ENCODE peak calls at places on chromosomes 13 and 19, in four cellular contexts. P is tibial nerve, B is pancreas, V is A549. H is an unnamed sample.

GRCh38 chr13:28001837-28002473 is 13.5 kb upstream of the URAD start:
- DNase-seq in P (no peak), B (peak; percentile 59), V (no peak), H (no peak)

GRCh38 chr13:96946709-96947311 is 47.5 kb downstream of the OXGR1 start:
- DNase-seq in P (no peak), B (no peak), V (no peak), H (no peak)

GRCh38 chr19:30345686-30346085 is 26.5 kb upstream of the ZNF536 start:
- DNase-seq in P (no peak), B (no peak), V (no peak), H (no peak)

GRCh38 chr13:40408602-40409001 is 257.8 kb downstream of the FOXO1 start:
- DNase-seq in P (no peak), B (no peak), V (no peak), H (no peak)

GRCh38 chr19:42401365-42402303 is 11.5 kb upstream of the CNFN start:
- DNase-seq in P (peak; percentile 92), B (peak; percentile 90), V (peak; percentile 89), H (no peak)

GRCh38 chr19:58022283-58022660 is 11.6 kb upstream of the ZSCAN1 start:
- DNase-seq in P (no peak), B (no peak), V (no peak), H (no peak)

GRCh38 chr13:60431108-60431700 is 34.2 kb downstream of the TDRD3 start:
- DNase-seq in P (peak; percentile 22), B (no peak), V (peak; percentile 60), H (no peak)

GRCh38 chr13:109610517-109610916 is 175.9 kb downstream of the IRS2 start:
- DNase-seq in P (peak; percentile 8), B (peak; percentile 41), V (peak; percentile 31), H (no peak)

GRCh38 chr19:27966390-27966816 is 1246.5 kb downstream of the UQCRFS1 start:
- DNase-seq in P (no peak), B (no peak), V (peak; percentile 31), H (no peak)

GRCh38 chr13:25881946-25882574 is 169.8 kb downstream of the SHISA2 start:
- DNase-seq in P (no peak), B (no peak), V (no peak), H (no peak)

GRCh38 chr19:39544201-39544903 is 4.4 kb upstream of the EID2 start:
- DNase-seq in P (no peak), B (no peak), V (no peak), H (no peak)

GRCh38 chr13:52411629-52412028 is 5.7 kb upstream of the THSD1 start:
- DNase-seq in P (no peak), B (no peak), V (peak; percentile 79), H (peak; percentile 98)

GRCh38 chr13:40233731-40234195 is 432.7 kb downstream of the FOXO1 start:
- DNase-seq in P (no peak), B (no peak), V (no peak), H (peak; percentile 68)

DNA sequence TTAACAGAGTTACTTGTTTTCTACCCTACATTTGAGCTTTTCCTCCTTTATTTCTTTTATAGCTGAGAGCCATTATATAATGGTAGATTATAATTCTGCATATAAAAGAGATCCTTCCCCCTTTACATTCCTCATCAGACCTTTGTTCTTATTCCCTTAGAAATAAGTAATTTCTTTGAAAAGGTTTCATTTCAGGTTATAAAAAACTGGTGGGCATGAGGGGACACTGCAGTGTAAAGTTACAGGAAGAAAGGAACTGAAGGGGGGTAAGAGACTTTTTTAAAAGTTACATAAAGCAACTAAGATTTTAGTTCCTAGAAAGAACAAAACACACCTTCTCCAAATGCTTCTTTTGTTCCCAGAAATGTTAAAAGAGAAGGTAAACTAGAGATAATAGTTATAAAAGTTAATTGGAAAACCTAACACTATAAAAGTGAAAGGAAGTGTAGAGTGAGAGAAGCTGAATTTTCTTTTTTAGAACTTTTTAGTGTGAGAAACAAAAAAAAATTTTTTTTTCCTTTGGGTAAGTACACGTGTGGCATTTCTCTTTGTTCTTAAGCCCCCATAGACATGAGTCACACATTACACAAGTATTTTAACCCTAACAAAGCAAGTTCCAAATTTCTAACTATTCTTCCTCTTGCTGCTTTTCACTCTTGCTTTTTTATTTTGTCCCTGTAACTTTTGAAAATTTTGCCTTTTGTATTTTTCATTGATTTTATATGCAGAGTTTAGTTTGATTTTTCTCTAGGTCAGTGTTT is 106.4 kb upstream of the MLNR start:
- DNase-seq in P (no peak), B (no peak), V (peak; percentile 13), H (no peak)
- H3K27ac ChIP-seq in P (no peak overlapping the region), B (no peak overlapping the region), V (peak overlapping the region; percentile 17), H (peak overlapping the region; percentile 4)

DNA sequence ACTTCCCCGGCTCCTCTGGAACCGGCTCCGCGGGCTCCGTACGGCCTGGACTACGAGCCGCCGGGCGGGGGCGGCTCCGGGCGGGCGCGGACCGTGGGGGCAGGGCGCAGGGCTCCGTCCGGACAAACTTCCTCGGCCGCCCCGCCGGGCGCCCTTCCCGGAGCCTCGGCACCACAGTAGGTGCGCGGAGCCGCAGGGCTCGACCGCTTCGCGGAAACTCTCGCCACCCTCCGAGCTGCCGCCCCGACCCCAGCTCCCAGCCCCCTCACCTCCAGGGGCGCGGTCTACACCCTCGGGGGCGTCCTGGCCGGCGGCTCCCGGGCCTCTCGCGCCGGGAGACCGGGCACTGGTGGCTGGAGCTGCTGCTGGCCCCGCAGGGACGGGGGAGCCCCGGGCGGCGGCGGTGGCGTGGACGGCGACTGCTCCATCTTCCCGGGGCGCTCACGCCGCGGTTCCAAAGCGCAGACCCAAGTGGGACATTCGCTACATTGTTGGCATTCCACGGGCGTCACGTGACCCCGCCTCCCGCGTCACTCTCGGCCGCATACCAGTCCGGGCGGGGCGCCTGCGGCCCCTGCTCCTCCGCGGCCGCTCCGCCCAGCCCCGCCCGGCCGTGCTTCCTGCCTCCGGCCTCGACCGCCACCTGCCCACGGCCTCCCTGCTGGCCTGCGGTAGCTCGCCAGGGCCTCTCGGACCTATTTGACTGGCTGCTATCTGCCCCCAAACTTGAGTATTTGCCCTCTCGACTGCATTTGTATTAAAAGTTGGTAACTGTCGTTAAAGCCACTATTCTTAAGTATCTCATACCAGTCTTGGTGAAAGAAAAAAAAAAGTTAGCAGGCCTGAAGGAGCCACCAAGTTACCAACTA is at the start of gene LATS2:
- DNase-seq in P (peak; percentile 97), B (peak; percentile 97), V (peak; percentile 89), H (peak; percentile 44)
- H3K27ac ChIP-seq in P (peak within 1 kb of the TSS; percentile 99), B (peak within 1 kb of the TSS; percentile 90), V (peak within 1 kb of the TSS; percentile 95), H (peak within 1 kb of the TSS; percentile 90)

DNA sequence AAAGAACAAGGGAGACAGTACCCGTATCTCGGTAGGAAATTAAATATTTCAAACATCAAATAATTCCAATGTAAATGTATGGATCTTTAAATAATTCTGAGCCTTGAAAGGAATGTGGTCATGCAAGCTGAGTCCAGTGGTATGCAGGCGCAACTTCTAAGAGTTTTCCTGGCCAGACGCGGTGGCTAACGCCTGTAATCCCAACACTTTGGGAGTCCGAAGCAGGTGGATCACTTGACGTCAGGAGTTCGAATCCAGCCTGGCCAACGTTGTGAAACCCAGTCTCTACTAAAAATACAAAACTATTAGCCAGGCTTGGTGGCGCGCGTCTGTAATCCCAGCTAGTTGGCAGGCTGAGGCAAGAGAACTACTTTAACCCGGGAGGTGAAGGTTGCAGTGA is 1.1 kb upstream of the ZNF845 start:
- DNase-seq in P (no peak), B (no peak), V (no peak), H (no peak)
- H3K27ac ChIP-seq in P (no peak overlapping the region), B (no peak overlapping the region), V (no peak overlapping the region), H (peak overlapping the region; percentile 47)

GRCh38 chr13:62643007-62643483 is 1227.4 kb upstream of the PCDH20 start:
- DNase-seq in P (no peak), B (no peak), V (peak; percentile 76), H (peak; percentile 1)

DNA sequence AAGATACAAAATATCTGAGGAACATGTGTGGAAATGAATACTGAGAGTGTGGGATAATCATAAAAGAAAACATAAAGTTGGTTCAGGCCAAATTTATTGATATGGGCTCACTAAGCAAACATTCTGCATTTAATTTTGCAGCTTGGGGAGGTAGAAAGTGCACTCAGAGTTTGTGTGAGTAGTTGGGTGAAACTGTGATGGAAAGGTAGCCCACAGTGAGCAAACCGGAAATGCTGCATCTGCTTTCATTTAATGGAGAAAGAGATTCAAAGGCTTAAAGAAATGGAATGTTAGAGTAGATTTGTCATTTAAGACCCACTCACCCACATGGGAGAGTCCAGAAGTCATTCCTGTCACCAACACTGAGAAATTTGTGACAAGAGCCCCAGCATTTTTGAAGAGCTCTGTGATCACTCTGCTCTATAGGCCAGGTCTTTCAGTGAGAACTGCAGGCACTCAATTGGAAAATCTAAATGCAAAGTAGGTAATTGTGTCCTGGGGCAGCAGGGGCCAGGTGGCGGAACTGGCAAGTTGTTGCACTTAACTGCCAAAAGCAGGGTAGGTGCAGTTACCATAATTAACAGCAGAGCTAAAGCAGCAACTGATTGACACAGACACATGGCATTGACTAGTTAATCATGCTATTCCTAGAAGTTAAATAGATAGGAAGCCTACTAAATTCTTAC is 1228.3 kb upstream of the PCDH20 start:
- DNase-seq in P (no peak), B (no peak), V (no peak), H (no peak)
- H3K27ac ChIP-seq in P (no peak overlapping the region), B (no peak overlapping the region), V (no peak overlapping the region), H (no peak overlapping the region)

GRCh38 chr19:1097810-1098176 is 2.6 kb upstream of the POLR2E start:
- DNase-seq in P (no peak), B (peak; percentile 34), V (peak; percentile 68), H (no peak)
- H3K27ac ChIP-seq in P (peak overlapping the region; percentile 91), B (no peak overlapping the region), V (peak overlapping the region; percentile 86), H (peak overlapping the region; percentile 76)

DNA sequence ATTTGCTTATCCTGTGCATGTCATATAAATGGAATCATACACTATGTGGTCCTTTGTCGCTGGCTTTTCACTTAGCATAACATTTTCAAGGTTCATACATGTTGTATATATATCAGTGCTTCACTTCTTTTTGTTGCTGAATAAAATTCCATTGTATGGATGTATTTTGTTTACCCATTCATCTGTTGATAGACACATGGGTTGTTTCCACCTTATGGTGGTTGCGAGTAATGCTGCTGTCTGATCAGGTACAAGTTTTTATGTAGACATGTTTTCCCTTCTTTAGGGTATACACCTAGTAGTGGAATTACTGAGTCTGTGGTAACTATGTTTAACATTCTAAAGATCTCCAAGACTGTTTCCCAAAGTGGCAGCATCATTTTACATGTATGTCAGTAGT is 102.5 kb downstream of the RNF17 start:
- DNase-seq in P (no peak), B (no peak), V (no peak), H (no peak)
- H3K27ac ChIP-seq in P (no peak overlapping the region), B (no peak overlapping the region), V (no peak overlapping the region), H (no peak overlapping the region)

GRCh38 chr13:99628442-99628841 is 127.2 kb downstream of the TM9SF2 start:
- DNase-seq in P (no peak), B (no peak), V (no peak), H (no peak)

GRCh38 chr13:99626461-99627082 is 125.3 kb downstream of the TM9SF2 start:
- DNase-seq in P (peak; percentile 12), B (no peak), V (no peak), H (no peak)

GRCh38 chr13:99629641-99630040 is 128.4 kb downstream of the TM9SF2 start:
- DNase-seq in P (no peak), B (no peak), V (no peak), H (no peak)

GRCh38 chr13:99620806-99621205 is 119.5 kb downstream of the TM9SF2 start:
- DNase-seq in P (no peak), B (no peak), V (no peak), H (no peak)

DNA sequence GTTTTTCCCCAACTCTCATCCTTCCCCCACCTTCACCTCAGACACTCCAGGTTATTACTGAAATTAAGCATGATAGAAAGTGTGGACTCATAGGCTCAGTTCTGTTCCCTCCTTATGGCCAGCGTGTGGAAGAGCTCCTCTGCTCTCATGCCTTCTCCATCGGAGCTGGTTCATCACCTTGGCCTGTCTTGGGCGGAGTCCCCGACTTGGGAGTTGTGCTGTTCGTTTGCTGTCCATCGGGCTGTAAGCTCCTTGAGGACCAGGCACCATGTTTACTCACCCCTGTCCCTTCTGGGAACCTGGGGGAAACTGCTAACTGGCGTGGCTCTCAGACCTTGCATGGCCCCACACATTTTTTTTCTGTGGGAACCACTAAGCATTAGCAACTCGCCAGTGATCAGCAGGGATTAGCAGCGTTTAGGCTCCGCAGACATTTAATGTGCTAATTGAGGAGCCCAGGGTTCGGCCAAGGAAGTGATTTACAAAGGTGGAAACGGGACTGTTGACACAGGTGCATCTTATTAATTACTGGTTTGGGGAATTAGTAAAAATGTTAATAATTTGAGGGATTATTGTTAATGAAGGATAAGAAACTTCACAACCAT is 123.8 kb downstream of the TM9SF2 start:
- DNase-seq in P (no peak), B (no peak), V (no peak), H (no peak)
- H3K27ac ChIP-seq in P (no peak overlapping the region), B (no peak overlapping the region), V (no peak overlapping the region), H (no peak overlapping the region)